ENCODE peak calls at places on chromosome 16, in six cellular contexts. U, Z, O, W, C and M are unnamed samples.
A peak's percentile ranks its signal among the peaks of the same experiment; 100 is the strongest.

GRCh38 chr16:57619133-57619605 is 9.3 kb upstream of the ADGRG1 start:
- DNase-seq in U (no peak), O (no peak), Z (no peak), W (no peak), C (no peak), M (no peak)

GRCh38 chr16:46762583-46762982 is 14.4 kb upstream of the MYLK3 start:
- DNase-seq in O (no peak), Z (no peak), W (no peak), C (no peak), U (no peak), M (no peak)

GRCh38 chr16:85759631-85760419 is 8.9 kb upstream of the C16orf74 start:
- DNase-seq in U (no peak), Z (no peak), O (no peak), C (no peak), W (no peak), M (no peak)

GRCh38 chr16:71367243-71367976 is 8.9 kb downstream of the CALB2 start:
- DNase-seq in Z (no peak), W (no peak), C (no peak), U (no peak), O (peak; percentile 62), M (no peak)

GRCh38 chr16:57300387-57301125 is 16.1 kb upstream of the PLLP start:
- DNase-seq in C (peak; percentile 98), O (peak; percentile 100), Z (peak; percentile 100), W (peak; percentile 95), U (peak; percentile 99), M (peak; percentile 100)

GRCh38 chr16:85908444-85908843 is 9.5 kb downstream of the IRF8 start:
- DNase-seq in W (no peak), U (no peak), C (no peak), Z (no peak), O (no peak), M (no peak)

GRCh38 chr16:55915116-55915827 is 40.1 kb upstream of the CES5A start:
- DNase-seq in Z (no peak), C (no peak), W (no peak), U (no peak), O (no peak), M (no peak)

GRCh38 chr16:30359871-30360170 is 4.7 kb upstream of the CD2BP2 start:
- DNase-seq in W (no peak), Z (no peak), U (no peak), C (no peak), O (no peak), M (no peak)

GRCh38 chr16:68985855-68986254 is 119.6 kb upstream of the HAS3 start:
- DNase-seq in U (no peak), Z (no peak), C (no peak), W (no peak), O (no peak), M (no peak)

GRCh38 chr16:84732674-84733352 is 33.0 kb downstream of the USP10 start:
- DNase-seq in W (no peak), U (no peak), Z (no peak), O (no peak), C (no peak), M (no peak)

GRCh38 chr16:58464916-58465731 is 34.8 kb upstream of the NDRG4 start:
- DNase-seq in O (no peak), Z (no peak), C (no peak), U (peak; percentile 59), W (no peak), M (no peak)

DNA sequence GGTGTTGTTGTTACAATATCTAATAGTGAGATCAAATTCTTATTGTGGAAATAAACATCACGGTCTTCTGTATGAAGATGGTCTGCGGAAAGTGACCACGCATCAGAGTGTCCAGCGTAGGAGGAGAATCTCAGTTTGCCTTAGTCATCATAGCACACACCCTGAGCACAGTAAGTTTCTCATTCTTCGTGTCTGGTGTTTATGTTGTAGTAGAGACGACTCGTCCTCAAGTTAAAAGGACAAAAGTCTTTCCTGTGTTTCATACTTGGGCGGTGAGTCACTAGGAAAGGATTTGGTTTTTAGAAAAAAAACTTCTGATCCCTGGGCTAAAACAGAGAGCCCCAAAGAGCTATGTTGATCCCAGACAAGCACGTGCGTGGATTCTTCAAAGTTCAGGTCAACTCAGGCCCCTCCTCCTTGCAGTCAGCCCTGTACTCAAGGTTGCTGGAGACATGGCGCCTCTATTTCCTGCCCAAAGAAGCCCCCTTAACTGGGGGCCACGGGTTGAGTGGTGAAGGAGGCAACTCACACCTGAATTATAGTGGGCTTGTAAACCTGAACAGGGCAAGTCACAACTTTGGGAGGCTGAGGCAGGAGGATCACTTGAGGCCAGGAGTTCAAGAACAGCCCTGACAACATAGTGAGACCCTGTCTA is 170.4 kb downstream of the ZFHX3 start:
- DNase-seq in C (no peak), U (no peak), W (no peak), O (no peak), Z (no peak), M (no peak)
- H3K27ac ChIP-seq in C (peak overlapping the region; percentile 60), U (peak overlapping the region; percentile 61), W (peak overlapping the region; percentile 32), O (peak overlapping the region; percentile 44), Z (no peak overlapping the region), M (peak overlapping the region; percentile 42)

GRCh38 chr16:35310999-35311398 is 1851.6 kb downstream of the TP53TG3F start:
- DNase-seq in Z (no peak), O (no peak), W (peak; percentile 1), U (no peak), C (no peak), M (no peak)
- H3K9me3 ChIP-seq in Z (no peaks in the 10 kb centered on the region), O (no peaks in the 10 kb centered on the region), W (no peaks in the 10 kb centered on the region), U (peaks cover 19% of the 10 kb centered on the region), C (no peaks in the 10 kb centered on the region), M (no peaks in the 10 kb centered on the region)

DNA sequence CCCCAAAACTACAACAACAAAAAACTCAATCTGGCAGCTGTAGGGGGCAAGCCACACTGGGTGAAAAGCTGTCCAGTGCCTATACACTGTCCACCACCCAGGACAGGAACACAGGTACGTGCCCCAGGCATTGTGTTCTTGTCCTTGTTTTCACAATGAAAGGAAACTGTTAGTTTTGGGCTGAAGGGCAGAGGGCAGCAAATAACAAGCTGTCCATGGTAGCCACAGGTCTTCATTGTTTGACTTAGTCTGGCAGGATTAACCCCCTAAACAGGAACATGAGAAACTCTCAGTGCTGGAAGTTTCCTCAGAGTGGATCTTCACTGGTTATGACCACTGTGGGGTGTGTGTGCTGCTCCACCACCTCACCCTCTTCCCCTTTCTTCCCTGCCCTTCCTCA is 224.6 kb upstream of the N4BP1 start:
- DNase-seq in W (no peak), O (no peak), U (no peak), C (no peak), Z (no peak), M (no peak)
- TF ChIP-seq CTCF in W (no peak), O (no peak), U (no peak), C (no peak), Z (no peak), M (no peak)

GRCh38 chr16:53912155-53912554 is 208.2 kb downstream of the FTO start:
- DNase-seq in W (no peak), O (no peak), Z (peak; percentile 1), C (no peak), U (no peak), M (no peak)
- H3K27ac ChIP-seq in W (no peak overlapping the region), O (no peak overlapping the region), Z (no peak overlapping the region), C (peak overlapping the region; percentile 54), U (peak overlapping the region; percentile 30), M (peak overlapping the region; percentile 71)

DNA sequence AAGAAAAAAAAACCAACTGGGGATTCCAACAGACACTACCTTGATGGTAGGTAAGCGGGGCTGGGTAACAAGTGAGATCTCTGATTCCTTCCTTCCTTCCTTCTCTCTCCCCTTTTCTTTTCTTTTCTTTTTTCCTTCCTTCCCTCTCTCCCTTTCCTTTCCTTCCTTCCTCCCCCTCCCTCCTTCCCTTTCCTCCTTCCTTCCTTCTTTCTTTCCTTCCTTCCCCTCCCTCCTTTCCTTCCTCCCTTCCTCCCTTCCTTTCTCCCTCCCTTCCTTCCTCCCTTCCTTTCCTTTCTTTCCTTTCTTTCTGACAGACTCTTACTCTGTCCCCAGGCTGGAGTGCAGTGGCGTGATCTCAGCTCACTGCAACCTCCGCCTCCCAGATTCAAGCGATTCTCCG is 20.0 kb downstream of the OR2C1 start:
- DNase-seq in U (no peak), C (no peak), W (no peak), O (no peak), Z (no peak), M (no peak)
- H3K9me3 ChIP-seq in U (peaks cover 36% of the 10 kb centered on the region), C (no peaks in the 10 kb centered on the region), W (peaks cover 58% of the 10 kb centered on the region), O (peaks cover 24% of the 10 kb centered on the region), Z (peaks cover 13% of the 10 kb centered on the region), M (peaks cover 13% of the 10 kb centered on the region)

GRCh38 chr16:63331111-63331510 is 1294.9 kb upstream of the CDH8 start:
- DNase-seq in O (no peak), U (no peak), Z (no peak), W (no peak), C (no peak), M (no peak)
- TF ChIP-seq CTCF in O (no peak), U (no peak), Z (no peak), W (no peak), C (no peak), M (no peak)

GRCh38 chr16:2698103-2698870 is 16.0 kb downstream of the KCTD5 start:
- DNase-seq in W (peak; percentile 77), C (no peak), Z (no peak), U (no peak), O (no peak), M (no peak)

GRCh38 chr16:2700786-2701185 is 18.5 kb downstream of the KCTD5 start:
- DNase-seq in U (no peak), O (no peak), Z (no peak), W (peak; percentile 50), C (no peak), M (no peak)

GRCh38 chr16:2699791-2700600 is 17.7 kb downstream of the KCTD5 start:
- DNase-seq in O (no peak), Z (no peak), C (no peak), W (peak; percentile 61), U (no peak), M (no peak)

GRCh38 chr16:2698996-2699750 is 16.9 kb downstream of the KCTD5 start:
- DNase-seq in Z (no peak), W (peak; percentile 59), O (no peak), C (no peak), U (no peak), M (no peak)

GRCh38 chr16:2697401-2697948 is 15.2 kb downstream of the KCTD5 start:
- DNase-seq in Z (no peak), W (peak; percentile 66), C (no peak), U (no peak), O (no peak), M (no peak)
- H3K27ac ChIP-seq in Z (no peak overlapping the region), W (no peak overlapping the region), C (no peak overlapping the region), U (no peak overlapping the region), O (no peak overlapping the region), M (no peak overlapping the region)